ENCODE peak calls at places on chromosomes 5 and 9, in five cellular contexts. A, P, K, W and X are unnamed samples.

GRCh38 chr5:74589204-74590056 is 51.1 kb downstream of the ENC1 start:
- DNase-seq in K (no peak), P (no peak), A (no peak), W (no peak), X (no peak)

GRCh38 chr5:89117131-89117644 is 234.2 kb upstream of the MEF2C start:
- DNase-seq in P (no peak), A (no peak), W (no peak), K (no peak), X (no peak)

GRCh38 chr5:56358703-56359428 is 125.7 kb upstream of the ANKRD55 start:
- DNase-seq in K (peak), P (peak), A (no peak), W (peak), X (peak)

GRCh38 chr5:178730940-178731265 is 444 bp upstream of the ZNF354A start:
- DNase-seq in K (no peak), A (no peak), P (no peak), W (no peak), X (no peak)

GRCh38 chr9:135514342-135515082 is 6.7 kb upstream of the LCN1 start:
- DNase-seq in A (no peak), K (no peak), P (no peak), W (no peak), X (no peak)

GRCh38 chr9:90830977-90831376 is 29.4 kb downstream of the SYK start:
- DNase-seq in K (no peak), P (no peak), W (no peak), A (no peak), X (no peak)

GRCh38 chr5:121976979-121977378 is 15.2 kb downstream of the SRFBP1 start:
- DNase-seq in W (no peak), K (no peak), A (no peak), P (no peak), X (no peak)

GRCh38 chr5:132104561-132104960 is 31.0 kb downstream of the CSF2 start:
- DNase-seq in A (no peak), W (no peak), K (no peak), P (no peak), X (no peak)

GRCh38 chr5:131230406-131230805 is 33.4 kb upstream of the CDC42SE2 start:
- DNase-seq in W (no peak), A (no peak), K (no peak), P (no peak), X (no peak)

GRCh38 chr9:108296056-108296455 is 559.7 kb downstream of the ACTL7B start:
- DNase-seq in K (no peak), P (no peak), A (no peak), W (no peak), X (no peak)

GRCh38 chr5:60891667-60892066 is 47.6 kb upstream of the ELOVL7 start:
- DNase-seq in W (no peak), A (no peak), P (no peak), K (no peak), X (no peak)

GRCh38 chr5:176817864-176818377 is 7.6 kb downstream of the UNC5A start:
- DNase-seq in K (no peak), W (no peak), A (no peak), P (no peak), X (no peak)

GRCh38 chr9:35193762-35194161 is 32.0 kb downstream of the UNC13B start:
- DNase-seq in W (no peak), A (no peak), P (no peak), K (no peak), X (no peak)

GRCh38 chr5:15693933-15694332 is 194.0 kb downstream of the FBXL7 start:
- DNase-seq in K (no peak), A (no peak), P (no peak), W (no peak), X (no peak)

GRCh38 chr5:177520906-177521513 is 4.2 kb upstream of the DDX41 start:
- DNase-seq in P (no peak), K (no peak), A (no peak), W (no peak), X (no peak)

GRCh38 chr9:4116708-4117460 is 183.0 kb downstream of the GLIS3 start:
- DNase-seq in W (no peak), A (no peak), K (peak), P (no peak), X (no peak)

GRCh38 chr9:90726215-90726614 is 75.4 kb upstream of the SYK start:
- DNase-seq in P (no peak), A (no peak), W (no peak), K (no peak), X (no peak)

GRCh38 chr5:56676091-56676768 is 139.1 kb upstream of the MAP3K1 start:
- DNase-seq in A (no peak), K (no peak), P (no peak), W (no peak), X (no peak)

GRCh38 chr5:13993926-13994325 is 49.4 kb upstream of the DNAH5 start:
- DNase-seq in A (no peak), K (no peak), P (no peak), W (no peak), X (no peak)

GRCh38 chr9:19162956-19163355 is 35.7 kb upstream of the PLIN2 start:
- DNase-seq in K (no peak), P (no peak), W (peak), A (peak), X (no peak)

GRCh38 chr9:87667164-87667738 is 58.7 kb upstream of the CTSL start:
- DNase-seq in P (no peak), A (no peak), K (no peak), W (no peak), X (no peak)

DNA sequence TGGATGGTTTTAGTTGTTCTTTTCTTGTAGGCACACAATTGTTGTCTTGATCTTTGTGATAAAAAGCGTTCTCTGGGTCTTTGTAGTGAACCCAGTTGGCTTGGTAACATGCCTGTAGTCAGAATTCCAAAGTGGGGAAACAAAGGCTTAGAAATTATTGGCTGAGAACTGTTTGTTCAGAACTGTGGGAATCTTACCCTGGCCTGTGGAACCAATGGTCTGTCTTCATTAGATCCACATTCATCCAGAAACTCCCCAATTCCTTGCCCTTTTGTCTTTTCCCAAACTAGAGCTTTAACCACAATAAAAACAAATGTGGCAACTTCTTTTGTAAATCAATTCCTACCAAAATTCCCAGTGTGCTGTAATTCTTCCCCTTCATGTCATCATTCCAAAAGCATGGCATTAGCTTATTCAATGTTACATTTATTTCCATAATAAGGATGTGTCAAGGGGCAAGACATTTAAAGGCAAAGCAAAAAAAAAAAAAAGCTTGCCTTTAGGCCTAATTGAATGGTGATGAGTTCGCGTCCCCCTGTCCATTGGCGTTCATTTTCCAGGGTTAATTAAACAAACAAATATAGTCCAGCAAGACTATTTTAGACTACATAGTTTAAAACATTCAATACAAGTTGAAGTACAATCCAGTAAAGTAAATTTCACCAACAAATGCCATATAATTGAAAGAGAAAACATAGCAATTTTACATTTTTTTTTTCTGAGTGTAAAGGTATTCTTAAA is 249.8 kb upstream of the ZNF608 start:
- DNase-seq in W (no peak), A (no peak), K (no peak), P (no peak), X (no peak)
- H3K27ac ChIP-seq in W (no peak), A (no peak), K (no peak), P (peak), X (no peak)

GRCh38 chr5:39399135-39400036 is 25.4 kb downstream of the DAB2 start:
- DNase-seq in P (no peak), A (no peak), K (peak), W (no peak), X (no peak)
- H3K27ac ChIP-seq in P (peak), A (peak), K (peak), W (peak), X (peak)

DNA sequence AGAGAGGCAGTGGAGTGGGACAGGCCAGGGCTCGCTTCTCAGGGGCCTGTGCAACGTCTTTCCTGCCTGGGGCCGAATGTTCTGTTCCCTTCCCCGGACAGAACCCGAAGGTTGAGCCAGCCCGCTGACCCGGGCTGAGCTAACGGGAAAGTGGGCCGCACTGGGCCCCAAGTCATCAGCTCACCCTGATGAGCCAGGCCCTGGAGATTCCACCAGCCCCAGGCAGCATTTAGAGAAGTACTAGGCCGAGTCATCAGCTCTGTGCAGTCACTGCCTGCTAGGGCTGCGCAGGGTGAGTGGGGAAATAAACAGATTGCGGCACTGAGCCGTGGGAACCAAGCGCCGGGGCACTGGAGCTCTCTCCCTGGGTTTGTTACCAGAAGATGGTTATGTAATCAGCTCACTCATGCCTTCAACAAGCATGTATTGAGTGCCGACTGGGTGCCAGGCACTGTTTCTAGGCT is 29.1 kb upstream of the DUSP1 start:
- DNase-seq in P (peak), W (peak), A (peak), K (peak), X (peak)
- H3K27ac ChIP-seq in P (no peak), W (no peak), A (no peak), K (peak), X (peak)

GRCh38 chr9:137545123-137545522 is 5.1 kb downstream of the PNPLA7 start:
- DNase-seq in P (no peak), A (peak), W (no peak), K (no peak), X (no peak)
- H3K27ac ChIP-seq in P (no peak), A (no peak), W (no peak), K (peak), X (no peak)

GRCh38 chr9:125550216-125550614 is 156.8 kb downstream of the MAPKAP1 start:
- DNase-seq in W (no peak), K (no peak), P (no peak), A (no peak), X (no peak)
- H3K27ac ChIP-seq in W (peak), K (no peak), P (peak), A (no peak), X (peak)